ENCODE peak calls at places on chromosomes 7 and 10, in seven cellular contexts. E is lung, T is GM06990, S is spleen, Z is prostate gland, J is H1, B is bronchial epithelial cell. P is an unnamed sample.
A peak's percentile ranks its signal among the peaks of the same experiment; 100 is the strongest.

GRCh38 chr10:131870831-131871672 is 29.8 kb upstream of the PPP2R2D start:
- DNase-seq in Z (no peak), B (peak; percentile 42), E (no peak), S (peak; percentile 48), T (no peak), J (no peak), P (no peak)

GRCh38 chr10:44571701-44572100 is 186.8 kb upstream of the CXCL12 start:
- DNase-seq in T (no peak), S (no peak), B (no peak), E (no peak), J (no peak), Z (no peak), P (no peak)

GRCh38 chr10:17645591-17646345 is 1.8 kb downstream of the STAM start:
- DNase-seq in J (no peak), B (peak; percentile 94), E (no peak), S (no peak), Z (no peak), T (no peak), P (no peak)

GRCh38 chr10:80273523-80274170 is 15.8 kb downstream of the MAT1A start:
- DNase-seq in Z (no peak), B (no peak), J (no peak), T (no peak), S (no peak), E (no peak), P (no peak)

GRCh38 chr7:5429857-5430611 is 6.4 kb upstream of the TNRC18 start:
- DNase-seq in B (peak; percentile 82), E (peak; percentile 40), J (no peak), Z (peak; percentile 87), S (no peak), T (no peak), P (peak; percentile 78)

GRCh38 chr10:132616170-132616994 is 78.8 kb downstream of the INPP5A start:
- DNase-seq in E (no peak), Z (no peak), S (peak; percentile 74), B (no peak), T (peak; percentile 31), J (no peak), P (no peak)

GRCh38 chr10:27541728-27542285 is 37.7 kb downstream of the RAB18 start:
- DNase-seq in T (no peak), S (no peak), B (peak; percentile 56), J (no peak), Z (no peak), E (no peak), P (no peak)

GRCh38 chr10:73296946-73297345 is 44.5 kb upstream of the MRPS16 start:
- DNase-seq in E (no peak), Z (no peak), J (no peak), T (no peak), B (no peak), S (no peak), P (no peak)

GRCh38 chr10:122637371-122637770 is 62.3 kb downstream of the C10orf120 start:
- DNase-seq in Z (no peak), S (no peak), J (no peak), T (no peak), E (no peak), B (no peak), P (no peak)

GRCh38 chr10:80278480-80278879 is 11.0 kb downstream of the MAT1A start:
- DNase-seq in T (no peak), B (no peak), S (no peak), E (no peak), Z (no peak), J (no peak), P (no peak)

GRCh38 chr7:94432799-94433198 is 38.1 kb downstream of the COL1A2 start:
- DNase-seq in J (no peak), Z (no peak), S (no peak), B (no peak), T (no peak), E (no peak), P (no peak)

GRCh38 chr7:33832326-33832725 is 73.0 kb upstream of the BMPER start:
- DNase-seq in Z (no peak), S (no peak), B (no peak), J (no peak), E (no peak), T (no peak), P (no peak)

GRCh38 chr10:78390817-78391216 is 357.2 kb downstream of the RPS24 start:
- DNase-seq in J (no peak), E (no peak), T (no peak), B (no peak), S (no peak), Z (no peak), P (no peak)

GRCh38 chr7:73701357-73701995 is 18.0 kb downstream of the STX1A start:
- DNase-seq in T (no peak), Z (no peak), E (no peak), J (peak; percentile 53), B (peak; percentile 27), S (no peak), P (peak; percentile 77)

GRCh38 chr7:115662120-115662519 is 368.4 kb downstream of the TFEC start:
- DNase-seq in S (no peak), B (peak; percentile 84), E (no peak), J (no peak), T (no peak), Z (no peak), P (no peak)

GRCh38 chr7:123537026-123537642 is 2.7 kb upstream of the IQUB start:
- DNase-seq in E (no peak), B (peak; percentile 43), T (no peak), S (no peak), Z (no peak), J (no peak), P (no peak)

GRCh38 chr7:18753972-18754610 is 258.5 kb downstream of the HDAC9 start:
- DNase-seq in S (no peak), B (no peak), J (no peak), Z (no peak), T (no peak), E (no peak), P (no peak)

GRCh38 chr10:89207801-89208551 is 859 bp upstream of the CH25H start:
- DNase-seq in J (no peak), T (peak; percentile 22), E (no peak), S (peak; percentile 87), Z (peak; percentile 10), B (no peak), P (no peak)

GRCh38 chr7:117112640-117113039 is 159.3 kb downstream of the ST7 start:
- DNase-seq in J (no peak), E (no peak), S (no peak), Z (no peak), T (no peak), B (no peak), P (no peak)

GRCh38 chr7:134750083-134751062 is 29.1 kb upstream of the CALD1 start:
- DNase-seq in S (no peak), E (peak; percentile 63), T (no peak), B (peak; percentile 42), J (peak; percentile 50), Z (peak; percentile 12), P (peak; percentile 68)

GRCh38 chr10:14923972-14924371 is 29.9 kb downstream of the DCLRE1C start:
- DNase-seq in T (no peak), J (no peak), S (no peak), B (no peak), E (no peak), Z (no peak), P (no peak)
- H3K36me3 ChIP-seq in T (peaks cover 25% of the 10 kb centered on the region), J (peaks cover 15% of the 10 kb centered on the region), S (peaks cover 81% of the 10 kb centered on the region), B (peaks cover 8% of the 10 kb centered on the region), E (peaks cover 49% of the 10 kb centered on the region), Z (no peaks in the 10 kb centered on the region), P (peaks cover 12% of the 10 kb centered on the region)

GRCh38 chr10:4606856-4607636 is 219.0 kb upstream of the AKR1E2 start:
- DNase-seq in B (no peak), J (no peak), E (no peak), S (no peak), T (no peak), Z (no peak), P (no peak)
- H3K4me3 ChIP-seq in B (no peak overlapping the region), J (no peak overlapping the region), E (no peak overlapping the region), S (no peak overlapping the region), T (no peak overlapping the region), Z (no peak overlapping the region), P (no peak overlapping the region)

GRCh38 chr7:100400656-100401055 is 27.4 kb downstream of the PILRA start:
- DNase-seq in S (no peak), B (no peak), J (no peak), Z (no peak), T (no peak), E (no peak), P (no peak)
- TF ChIP-seq CTCF in S (no peak), B (no peak), J (peak; percentile 63), Z (no peak), T (peak; percentile 11), E (no peak), P (no peak)

GRCh38 chr7:36395171-36395894 is 5.7 kb downstream of the ANLN start:
- DNase-seq in B (no peak), E (no peak), T (no peak), S (no peak), J (no peak), Z (no peak), P (no peak)
- H3K36me3 ChIP-seq in B (no peaks in the 10 kb centered on the region), E (no peaks in the 10 kb centered on the region), T (peaks cover 5% of the 10 kb centered on the region), S (no peaks in the 10 kb centered on the region), J (peaks cover 32% of the 10 kb centered on the region), Z (no peaks in the 10 kb centered on the region), P (peaks cover 6% of the 10 kb centered on the region)

GRCh38 chr7:9937944-9938631 is 1035.6 kb upstream of the PHF14 start:
- DNase-seq in S (no peak), Z (no peak), E (no peak), T (no peak), B (peak; percentile 59), J (no peak), P (no peak)
- H3K4me3 ChIP-seq in S (no peak overlapping the region), Z (no peak overlapping the region), E (no peak overlapping the region), T (no peak overlapping the region), B (no peak overlapping the region), J (no peak overlapping the region), P (no peak overlapping the region)

GRCh38 chr10:67280405-67280804 is 354.6 kb downstream of the LRRTM3 start:
- DNase-seq in S (no peak), J (no peak), T (no peak), E (no peak), Z (no peak), B (no peak), P (no peak)
- TF ChIP-seq CTCF in S (no peak), J (no peak), T (no peak), E (no peak), Z (no peak), B (no peak), P (no peak)

GRCh38 chr10:11555556-11555955 is 55.9 kb downstream of the USP6NL start:
- DNase-seq in Z (no peak), B (no peak), S (no peak), T (no peak), E (no peak), J (no peak), P (no peak)

GRCh38 chr10:11557513-11557912 is 53.9 kb downstream of the USP6NL start:
- DNase-seq in T (no peak), Z (no peak), S (peak; percentile 63), E (no peak), B (no peak), J (no peak), P (no peak)

GRCh38 chr10:11551915-11552602 is 59.4 kb downstream of the USP6NL start:
- DNase-seq in E (no peak), J (no peak), S (no peak), T (no peak), Z (no peak), B (peak; percentile 99), P (no peak)

GRCh38 chr10:11551104-11551503 is 60.3 kb downstream of the USP6NL start:
- DNase-seq in B (no peak), E (no peak), S (no peak), Z (no peak), J (no peak), T (no peak), P (no peak)

GRCh38 chr10:11553773-11554381 is 57.6 kb downstream of the USP6NL start:
- DNase-seq in Z (no peak), J (no peak), T (peak; percentile 70), S (no peak), E (no peak), B (no peak), P (no peak)
- H3K36me3 ChIP-seq in Z (no peaks in the 10 kb centered on the region), J (no peaks in the 10 kb centered on the region), T (no peaks in the 10 kb centered on the region), S (no peaks in the 10 kb centered on the region), E (no peaks in the 10 kb centered on the region), B (no peaks in the 10 kb centered on the region), P (no peaks in the 10 kb centered on the region)

P was measured in Caco-2.